ENCODE peak calls at places on chromosomes 1 and 21, in seven cellular contexts. S, A, N, F, Y, D and T are unnamed samples.

GRCh38 chr1:29136463-29136915 is 12.8 kb upstream of the TMEM200B start:
- DNase-seq in Y (peak; percentile 70), S (no peak), F (no peak), D (no peak), N (peak; percentile 18), A (no peak), T (no peak)

GRCh38 chr21:45372732-45373355 is 32.1 kb upstream of the COL18A1 start:
- DNase-seq in D (no peak), Y (peak; percentile 68), N (no peak), A (no peak), S (peak; percentile 1), F (no peak), T (peak; percentile 24)

GRCh38 chr1:94720091-94720793 is 99.9 kb upstream of the SLC44A3 start:
- DNase-seq in S (no peak), Y (no peak), N (peak; percentile 70), F (no peak), D (no peak), A (peak; percentile 68), T (peak; percentile 75)

GRCh38 chr1:153796786-153797659 is 21.8 kb downstream of the SLC27A3 start:
- DNase-seq in A (peak; percentile 78), Y (peak; percentile 87), S (peak; percentile 75), N (peak; percentile 91), F (peak; percentile 66), D (peak; percentile 61), T (peak; percentile 79)

GRCh38 chr1:182229907-182230522 is 161.6 kb downstream of the GLUL start:
- DNase-seq in F (no peak), S (no peak), D (no peak), Y (no peak), N (no peak), A (no peak), T (no peak)

GRCh38 chr1:67135354-67135753 is 584 bp upstream of the C1orf141 start:
- DNase-seq in A (no peak), D (no peak), F (no peak), Y (no peak), S (no peak), N (no peak), T (no peak)

GRCh38 chr21:45220106-45220505 is 67.6 kb downstream of the POFUT2 start:
- DNase-seq in N (no peak), F (no peak), Y (no peak), A (no peak), S (no peak), D (no peak), T (no peak)

GRCh38 chr1:52741259-52741658 is 15.0 kb downstream of the ZYG11B start:
- DNase-seq in S (no peak), A (no peak), N (no peak), D (no peak), F (no peak), Y (no peak), T (no peak)

GRCh38 chr1:219125342-219125741 is 48.3 kb upstream of the LYPLAL1 start:
- DNase-seq in Y (no peak), S (no peak), N (no peak), A (no peak), D (no peak), F (no peak), T (no peak)

GRCh38 chr1:23341829-23342697 is 2.0 kb downstream of the HNRNPR start:
- DNase-seq in Y (no peak), N (no peak), D (no peak), A (no peak), S (no peak), F (no peak), T (no peak)

GRCh38 chr1:7209340-7209739 is 424.1 kb downstream of the CAMTA1 start:
- DNase-seq in A (no peak), Y (no peak), N (no peak), D (no peak), S (no peak), F (no peak), T (no peak)

GRCh38 chr1:154809436-154810413 is 60.4 kb downstream of the KCNN3 start:
- DNase-seq in S (no peak), D (no peak), N (no peak), Y (no peak), A (no peak), F (no peak), T (no peak)

GRCh38 chr1:66564250-66564649 is 30.3 kb downstream of the SGIP1 start:
- DNase-seq in S (no peak), F (no peak), D (no peak), Y (no peak), N (no peak), A (no peak), T (no peak)

GRCh38 chr21:41048141-41048540 is 119.8 kb upstream of the BACE2 start:
- DNase-seq in Y (no peak), N (no peak), A (no peak), S (no peak), F (no peak), D (no peak), T (no peak)

GRCh38 chr1:25544819-25545218 is 1.4 kb downstream of the LDLRAP1 start:
- DNase-seq in Y (peak; percentile 87), A (peak; percentile 59), S (no peak), N (no peak), F (no peak), D (no peak), T (peak; percentile 22)

GRCh38 chr1:202145325-202146140 is 996 bp upstream of the ARL8A start:
- DNase-seq in A (no peak), N (peak; percentile 64), D (no peak), F (no peak), Y (no peak), S (no peak), T (no peak)

GRCh38 chr21:36126166-36126565 is 8.7 kb upstream of the CBR3 start:
- DNase-seq in N (no peak), A (no peak), S (no peak), D (no peak), Y (no peak), F (no peak), T (no peak)

GRCh38 chr1:33985166-33985565 is 121.3 kb downstream of the HMGB4 start:
- DNase-seq in D (no peak), S (no peak), F (no peak), A (no peak), N (no peak), Y (no peak), T (no peak)

GRCh38 chr1:235357485-235358378 is 9.5 kb upstream of the TBCE start:
- DNase-seq in S (no peak), D (no peak), Y (no peak), N (no peak), F (no peak), A (no peak), T (no peak)

GRCh38 chr1:150236614-150236934 is 662 bp upstream of the ANP32E start:
- DNase-seq in A (no peak), D (no peak), F (no peak), S (no peak), N (no peak), Y (peak; percentile 15), T (no peak)

GRCh38 chr21:26140185-26140584 is 30.4 kb downstream of the APP start:
- DNase-seq in F (no peak), Y (peak; percentile 78), D (no peak), A (peak; percentile 52), S (no peak), N (no peak), T (no peak)

GRCh38 chr21:39660191-39660590 is 47.5 kb downstream of the B3GALT5 start:
- DNase-seq in F (no peak), Y (no peak), A (no peak), D (no peak), N (no peak), S (no peak), T (no peak)

GRCh38 chr1:193479187-193479586 is 292.8 kb upstream of the B3GALT2 start:
- DNase-seq in N (peak; percentile 11), S (no peak), F (no peak), D (peak; percentile 37), Y (no peak), A (peak; percentile 31), T (no peak)

GRCh38 chr1:150748859-150749719 is 16.5 kb downstream of the CTSS start:
- DNase-seq in A (no peak), N (no peak), Y (no peak), D (no peak), S (no peak), F (no peak), T (no peak)

GRCh38 chr1:116386042-116386441 is 13.0 kb downstream of the ATP1A1 start:
- DNase-seq in S (no peak), N (no peak), Y (no peak), A (no peak), D (no peak), F (no peak), T (peak; percentile 41)

GRCh38 chr1:116128669-116129068 is 17.5 kb downstream of the MAB21L3 start:
- DNase-seq in D (no peak), N (no peak), S (no peak), Y (no peak), A (no peak), F (no peak), T (no peak)

GRCh38 chr1:152886758-152887409 is 8.8 kb downstream of the SMCP start:
- DNase-seq in Y (no peak), D (no peak), A (no peak), N (no peak), F (no peak), S (no peak), T (no peak)